ENCODE peak calls at places on chromosomes 6 and 20, in six cellular contexts. One of them, this sample, is unnamed.

GRCh38 chr6:62285612-62286469 is at the start of gene KHDRBS2:
- DNase-seq in AG09309: no peak
- DNase-seq in cardiac muscle cell: peak
- DNase-seq in MM.1S: peak
- DNase-seq in body of pancreas: peak
- DNase-seq in GM13976: peak
- DNase-seq in this sample: peak

GRCh38 chr20:17629678-17630089 is 52.4 kb downstream of the RRBP1 start:
- DNase-seq in AG09309: no peak
- DNase-seq in cardiac muscle cell: no peak
- DNase-seq in MM.1S: no peak
- DNase-seq in body of pancreas: no peak
- DNase-seq in GM13976: no peak
- DNase-seq in this sample: no peak

GRCh38 chr20:9241721-9242427 is 173.0 kb downstream of the PLCB4 start:
- DNase-seq in AG09309: peak
- DNase-seq in cardiac muscle cell: no peak
- DNase-seq in MM.1S: no peak
- DNase-seq in body of pancreas: no peak
- DNase-seq in GM13976: no peak
- DNase-seq in this sample: no peak

GRCh38 chr6:103101267-103101666 is 1707.8 kb downstream of the GRIK2 start:
- DNase-seq in AG09309: no peak
- DNase-seq in cardiac muscle cell: no peak
- DNase-seq in MM.1S: no peak
- DNase-seq in body of pancreas: no peak
- DNase-seq in GM13976: no peak
- DNase-seq in this sample: no peak

GRCh38 chr6:15369838-15370237 is 124.0 kb downstream of the JARID2 start:
- DNase-seq in AG09309: no peak
- DNase-seq in cardiac muscle cell: no peak
- DNase-seq in MM.1S: no peak
- DNase-seq in body of pancreas: no peak
- DNase-seq in GM13976: no peak
- DNase-seq in this sample: no peak

GRCh38 chr6:118485601-118486550 is 62.2 kb upstream of the PLN start:
- DNase-seq in AG09309: no peak
- DNase-seq in cardiac muscle cell: no peak
- DNase-seq in MM.1S: peak
- DNase-seq in body of pancreas: no peak
- DNase-seq in GM13976: peak
- DNase-seq in this sample: peak

GRCh38 chr20:57393321-57394086 is 2.3 kb downstream of the RBM38 start:
- DNase-seq in AG09309: no peak
- DNase-seq in cardiac muscle cell: no peak
- DNase-seq in MM.1S: peak
- DNase-seq in body of pancreas: peak
- DNase-seq in GM13976: no peak
- DNase-seq in this sample: no peak

GRCh38 chr6:155765275-155766194 is 309.9 kb upstream of the NOX3 start:
- DNase-seq in AG09309: no peak
- DNase-seq in cardiac muscle cell: no peak
- DNase-seq in MM.1S: no peak
- DNase-seq in body of pancreas: no peak
- DNase-seq in GM13976: no peak
- DNase-seq in this sample: no peak

GRCh38 chr20:37395921-37396519 is 50.1 kb downstream of the SRC start:
- DNase-seq in AG09309: no peak
- DNase-seq in cardiac muscle cell: peak
- DNase-seq in MM.1S: no peak
- DNase-seq in body of pancreas: no peak
- DNase-seq in GM13976: no peak
- DNase-seq in this sample: no peak

GRCh38 chr6:167267896-167268528 is 23.1 kb upstream of the UNC93A start:
- DNase-seq in AG09309: no peak
- DNase-seq in cardiac muscle cell: no peak
- DNase-seq in MM.1S: no peak
- DNase-seq in body of pancreas: no peak
- DNase-seq in GM13976: no peak
- DNase-seq in this sample: no peak

GRCh38 chr6:24357336-24358218 is at the start of gene DCDC2:
- DNase-seq in AG09309: no peak
- DNase-seq in cardiac muscle cell: peak
- DNase-seq in MM.1S: no peak
- DNase-seq in body of pancreas: peak
- DNase-seq in GM13976: peak
- DNase-seq in this sample: peak

GRCh38 chr6:137372532-137372931 is 121.7 kb downstream of the OLIG3 start:
- DNase-seq in AG09309: no peak
- DNase-seq in cardiac muscle cell: no peak
- DNase-seq in MM.1S: no peak
- DNase-seq in body of pancreas: no peak
- DNase-seq in GM13976: no peak
- DNase-seq in this sample: no peak

GRCh38 chr6:45222380-45222779 is 105.8 kb upstream of the RUNX2 start:
- DNase-seq in AG09309: no peak
- DNase-seq in cardiac muscle cell: no peak
- DNase-seq in MM.1S: no peak
- DNase-seq in body of pancreas: no peak
- DNase-seq in GM13976: no peak
- DNase-seq in this sample: no peak

GRCh38 chr20:61744691-61745396 is 320.8 kb downstream of the TAF4 start:
- DNase-seq in AG09309: peak
- DNase-seq in cardiac muscle cell: no peak
- DNase-seq in MM.1S: no peak
- DNase-seq in body of pancreas: no peak
- DNase-seq in GM13976: no peak
- DNase-seq in this sample: no peak

GRCh38 chr20:60584221-60584620 is 626.0 kb downstream of the CDH26 start:
- DNase-seq in AG09309: no peak
- DNase-seq in cardiac muscle cell: no peak
- DNase-seq in MM.1S: no peak
- DNase-seq in body of pancreas: no peak
- DNase-seq in GM13976: no peak
- DNase-seq in this sample: no peak

GRCh38 chr20:60581606-60582005 is 623.4 kb downstream of the CDH26 start:
- DNase-seq in AG09309: no peak
- DNase-seq in cardiac muscle cell: no peak
- DNase-seq in MM.1S: no peak
- DNase-seq in body of pancreas: no peak
- DNase-seq in GM13976: no peak
- DNase-seq in this sample: no peak

GRCh38 chr20:60583741-60584140 is 625.5 kb downstream of the CDH26 start:
- DNase-seq in AG09309: no peak
- DNase-seq in cardiac muscle cell: no peak
- DNase-seq in MM.1S: no peak
- DNase-seq in body of pancreas: no peak
- DNase-seq in GM13976: no peak
- DNase-seq in this sample: no peak

GRCh38 chr20:60579941-60580515 is 621.8 kb downstream of the CDH26 start:
- DNase-seq in AG09309: no peak
- DNase-seq in cardiac muscle cell: no peak
- DNase-seq in MM.1S: no peak
- DNase-seq in body of pancreas: no peak
- DNase-seq in GM13976: no peak
- DNase-seq in this sample: no peak
- TF ChIP-seq CTCF in AG09309: no peak
- TF ChIP-seq CTCF in cardiac muscle cell: no peak
- TF ChIP-seq CTCF in MM.1S: no peak
- TF ChIP-seq CTCF in body of pancreas: no peak
- TF ChIP-seq CTCF in GM13976: no peak
- TF ChIP-seq CTCF in this sample: no peak

GRCh38 chr6:150670311-150670710 is 70.6 kb downstream of the PLEKHG1 start:
- DNase-seq in AG09309: no peak
- DNase-seq in cardiac muscle cell: no peak
- DNase-seq in MM.1S: no peak
- DNase-seq in body of pancreas: no peak
- DNase-seq in GM13976: no peak
- DNase-seq in this sample: no peak
- TF ChIP-seq CTCF in AG09309: no peak
- TF ChIP-seq CTCF in cardiac muscle cell: no peak
- TF ChIP-seq CTCF in MM.1S: no peak
- TF ChIP-seq CTCF in body of pancreas: no peak
- TF ChIP-seq CTCF in GM13976: no peak
- TF ChIP-seq CTCF in this sample: no peak

GRCh38 chr6:79133173-79133572 is 55.1 kb upstream of the PHIP start:
- DNase-seq in AG09309: no peak
- DNase-seq in cardiac muscle cell: no peak
- DNase-seq in MM.1S: no peak
- DNase-seq in body of pancreas: no peak
- DNase-seq in GM13976: no peak
- DNase-seq in this sample: no peak

GRCh38 chr6:79127660-79128059 is 49.6 kb upstream of the PHIP start:
- DNase-seq in AG09309: no peak
- DNase-seq in cardiac muscle cell: no peak
- DNase-seq in MM.1S: no peak
- DNase-seq in body of pancreas: no peak
- DNase-seq in GM13976: no peak
- DNase-seq in this sample: no peak
- TF ChIP-seq CTCF in AG09309: no peak
- TF ChIP-seq CTCF in cardiac muscle cell: no peak
- TF ChIP-seq CTCF in MM.1S: no peak
- TF ChIP-seq CTCF in body of pancreas: no peak
- TF ChIP-seq CTCF in GM13976: no peak
- TF ChIP-seq CTCF in this sample: no peak

DNA sequence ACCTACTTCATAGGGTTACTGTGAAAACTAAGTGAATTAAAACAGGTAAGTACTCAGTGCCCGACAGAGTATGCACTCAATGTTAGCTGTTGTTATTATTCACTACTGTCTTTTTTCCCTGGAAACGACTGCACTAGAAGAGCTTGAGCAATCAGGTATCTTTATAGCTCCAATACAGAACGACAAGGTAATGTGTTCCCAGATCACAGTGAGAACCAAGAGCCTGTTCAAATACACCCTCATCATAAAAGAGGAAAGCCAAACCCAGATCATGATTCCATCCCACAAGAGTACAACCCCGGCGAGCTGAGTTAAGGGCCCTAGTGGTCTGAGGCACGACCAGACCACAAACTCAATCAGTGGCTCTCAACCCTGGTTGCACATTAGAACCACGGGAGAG is 9.8 kb downstream of the MRPS18A start:
- DNase-seq in AG09309: no peak
- DNase-seq in cardiac muscle cell: no peak
- DNase-seq in MM.1S: no peak
- DNase-seq in body of pancreas: no peak
- DNase-seq in GM13976: no peak
- DNase-seq in this sample: no peak
- TF ChIP-seq CTCF in AG09309: no peak
- TF ChIP-seq CTCF in cardiac muscle cell: no peak
- TF ChIP-seq CTCF in MM.1S: no peak
- TF ChIP-seq CTCF in body of pancreas: no peak
- TF ChIP-seq CTCF in GM13976: no peak
- TF ChIP-seq CTCF in this sample: no peak

DNA sequence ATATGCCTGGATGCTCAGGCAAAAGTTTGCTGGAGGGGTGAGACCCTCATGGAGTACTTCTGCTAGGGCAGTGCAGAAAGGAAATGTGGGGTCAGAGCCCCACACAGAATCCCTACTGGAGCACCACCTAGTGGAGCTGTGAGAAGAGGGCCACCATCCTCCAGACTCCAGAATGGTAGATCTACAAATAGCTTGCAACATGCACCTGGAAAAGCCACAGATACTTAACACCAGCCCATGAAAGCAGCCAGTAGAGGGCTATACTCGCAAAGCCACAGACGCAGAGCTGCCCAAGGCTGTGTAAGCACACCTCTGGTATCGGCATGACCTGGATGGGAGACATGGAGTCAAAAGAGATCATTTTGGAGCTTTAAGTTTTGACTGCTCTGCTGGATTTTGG is 60.7 kb upstream of the GJE1 start:
- DNase-seq in AG09309: no peak
- DNase-seq in cardiac muscle cell: no peak
- DNase-seq in MM.1S: no peak
- DNase-seq in body of pancreas: no peak
- DNase-seq in GM13976: no peak
- DNase-seq in this sample: no peak
- TF ChIP-seq CTCF in AG09309: peak
- TF ChIP-seq CTCF in cardiac muscle cell: peak
- TF ChIP-seq CTCF in MM.1S: no peak
- TF ChIP-seq CTCF in body of pancreas: no peak
- TF ChIP-seq CTCF in GM13976: no peak
- TF ChIP-seq CTCF in this sample: no peak

This sample was measured in GM10248.